ENCODE peak calls at places on chromosome 6, in five cellular contexts. K, M, S, L and J are unnamed samples.

GRCh38 chr6:155444952-155445903 is 10.4 kb downstream of the NOX3 start:
- DNase-seq in M (no peak), L (no peak), K (no peak), S (no peak), J (no peak)

GRCh38 chr6:19879663-19880062 is 42.5 kb downstream of the ID4 start:
- DNase-seq in L (no peak), M (no peak), S (no peak), K (no peak), J (no peak)

GRCh38 chr6:62371840-62372239 is 85.8 kb upstream of the KHDRBS2 start:
- DNase-seq in S (no peak), M (peak; percentile 29), K (no peak), L (no peak), J (no peak)

GRCh38 chr6:54308240-54308639 is at the start of gene TINAG:
- DNase-seq in M (no peak), L (no peak), S (no peak), K (no peak), J (no peak)

GRCh38 chr6:27894839-27895762 is 17.1 kb downstream of the OR2B2 start:
- DNase-seq in S (no peak), K (peak; percentile 81), M (peak; percentile 89), L (peak; percentile 85), J (peak; percentile 52)

GRCh38 chr6:90538651-90539050 is 48.2 kb downstream of the MAP3K7 start:
- DNase-seq in L (no peak), S (no peak), K (peak; percentile 71), M (no peak), J (no peak)

GRCh38 chr6:75205776-75206334 is at the start of gene COL12A1:
- DNase-seq in K (peak; percentile 99), M (peak; percentile 90), L (no peak), S (peak; percentile 96), J (peak; percentile 94)

GRCh38 chr6:89506716-89507597 is 74.0 kb downstream of the ANKRD6 start:
- DNase-seq in S (no peak), K (no peak), M (no peak), L (no peak), J (no peak)

GRCh38 chr6:53857318-53858094 is 62.7 kb downstream of the LRRC1 start:
- DNase-seq in S (no peak), M (no peak), K (peak; percentile 23), L (no peak), J (no peak)

GRCh38 chr6:97674802-97675201 is 391.8 kb upstream of the MMS22L start:
- DNase-seq in M (no peak), K (peak; percentile 84), S (no peak), L (no peak), J (no peak)

GRCh38 chr6:149856256-149856994 is 7.7 kb downstream of the LRP11 start:
- DNase-seq in L (no peak), S (no peak), M (no peak), K (no peak), J (no peak)
- H3K4me1 ChIP-seq in L (no peaks in the 10 kb centered on the region), S (peaks cover 11% of the 10 kb centered on the region), M (peaks cover 24% of the 10 kb centered on the region), K (peaks cover 32% of the 10 kb centered on the region), J (no peaks in the 10 kb centered on the region)

DNA sequence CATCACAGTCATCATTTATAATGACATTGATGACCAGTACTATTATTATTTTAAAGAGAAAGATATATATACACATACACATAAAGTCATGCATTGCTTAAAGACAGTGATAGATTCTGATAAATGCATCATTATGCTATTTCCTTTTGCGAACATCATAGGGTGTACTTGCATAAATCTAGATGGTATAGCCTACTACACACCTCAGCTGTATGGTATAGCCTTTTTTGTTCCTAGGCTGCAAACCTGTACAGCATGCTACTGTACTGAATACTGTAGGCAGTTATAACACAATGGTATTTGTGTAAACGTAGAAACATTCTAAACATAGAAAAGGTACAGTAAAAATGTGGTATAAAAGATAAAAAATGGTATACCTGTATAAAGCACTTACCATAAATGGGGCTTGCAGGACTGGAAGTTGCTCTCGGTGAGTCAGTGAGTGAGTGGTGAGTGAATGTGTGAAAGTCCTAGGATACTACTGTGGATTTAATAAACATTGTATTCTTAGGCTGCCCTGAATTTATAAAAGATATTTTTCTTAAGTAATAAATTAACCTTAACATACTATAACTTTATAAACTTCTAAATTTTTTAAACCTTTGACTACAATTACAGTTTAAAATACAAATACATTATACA is 23.9 kb downstream of the QKI start:
- DNase-seq in K (peak; percentile 44), M (no peak), L (no peak), S (no peak), J (no peak)
- H3K4me3 ChIP-seq in K (no peak overlapping the region), M (no peak overlapping the region), L (no peak overlapping the region), S (no peak overlapping the region), J (no peak overlapping the region)

GRCh38 chr6:87407531-87407895 is 259 bp upstream of the CFAP206 start:
- DNase-seq in M (peak; percentile 65), L (peak; percentile 7), S (no peak), K (peak; percentile 37), J (no peak)
- H3K27ac ChIP-seq in M (no peak overlapping the region), L (no peak overlapping the region), S (peak overlapping the region; percentile 72), K (peak overlapping the region; percentile 30), J (no peak overlapping the region)

GRCh38 chr6:158642805-158643489 is 1.6 kb downstream of the DYNLT1 start:
- DNase-seq in L (peak; percentile 25), S (peak; percentile 31), M (no peak), K (peak; percentile 40), J (no peak)

GRCh38 chr6:158638393-158638792 is 6.2 kb downstream of the DYNLT1 start:
- DNase-seq in K (peak; percentile 15), S (peak; percentile 52), M (no peak), L (no peak), J (no peak)

GRCh38 chr6:158642097-158642601 is 2.4 kb downstream of the DYNLT1 start:
- DNase-seq in M (no peak), K (peak; percentile 95), S (peak; percentile 90), L (no peak), J (no peak)

GRCh38 chr6:158639056-158639455 is 5.5 kb downstream of the DYNLT1 start:
- DNase-seq in S (peak; percentile 62), L (no peak), M (no peak), K (no peak), J (no peak)

GRCh38 chr6:158640519-158640918 is 4.0 kb downstream of the DYNLT1 start:
- DNase-seq in K (no peak), L (no peak), M (no peak), S (peak; percentile 41), J (no peak)
- H3K4me1 ChIP-seq in K (peaks cover 12% of the 10 kb centered on the region), L (peaks cover 3% of the 10 kb centered on the region), M (peaks cover 4% of the 10 kb centered on the region), S (peaks cover 42% of the 10 kb centered on the region), J (peaks cover 13% of the 10 kb centered on the region)

DNA sequence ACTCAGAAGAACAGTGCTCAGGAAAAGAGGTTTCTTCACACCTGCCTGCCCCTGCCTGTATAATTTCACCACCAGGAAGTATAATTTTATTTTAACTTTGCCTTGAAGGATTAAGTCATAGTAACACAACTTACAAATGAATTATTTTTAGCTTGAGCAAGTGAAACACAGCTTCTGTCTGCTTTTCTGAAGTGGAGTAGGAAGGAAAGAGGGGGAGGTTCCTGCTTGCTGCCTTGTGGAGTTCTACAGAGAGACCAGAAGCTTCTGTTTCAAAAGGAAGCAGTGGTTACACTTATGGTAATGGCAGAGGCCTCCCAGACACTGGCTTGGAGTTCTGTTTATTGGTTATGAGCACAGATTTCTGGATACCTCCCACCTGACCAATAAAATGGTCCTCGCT is 159.6 kb downstream of the TMEM200A start:
- DNase-seq in L (peak; percentile 82), M (no peak), S (no peak), K (no peak), J (no peak)
- H3K4me3 ChIP-seq in L (no peak overlapping the region), M (no peak overlapping the region), S (no peak overlapping the region), K (no peak overlapping the region), J (no peak overlapping the region)